ENCODE peak calls at places on chromosomes 1 and 21, in four cellular contexts. M, B, Y and K are unnamed samples.

GRCh38 chr1:240498335-240498734 is 113.6 kb downstream of the GREM2 start:
- DNase-seq in B (no peak), Y (no peak), M (no peak), K (no peak)

GRCh38 chr1:99580451-99580850 is 65.5 kb upstream of the PALMD start:
- DNase-seq in B (peak; percentile 22), Y (no peak), M (no peak), K (no peak)

GRCh38 chr1:48061162-48062136 is 64.3 kb upstream of the TRABD2B start:
- DNase-seq in Y (no peak), B (peak; percentile 71), M (peak; percentile 13), K (peak; percentile 75)

GRCh38 chr1:38585460-38585859 is 274.1 kb downstream of the RRAGC start:
- DNase-seq in M (no peak), B (no peak), Y (no peak), K (no peak)

GRCh38 chr1:51627672-51628071 is 10.8 kb downstream of the OSBPL9 start:
- DNase-seq in B (peak; percentile 53), Y (no peak), M (no peak), K (peak; percentile 29)

GRCh38 chr1:89953072-89953626 is 41.8 kb upstream of the ZNF326 start:
- DNase-seq in B (peak; percentile 81), Y (no peak), M (peak; percentile 62), K (peak; percentile 96)

GRCh38 chr21:43280949-43281633 is 112.3 kb downstream of the CRYAA start:
- DNase-seq in B (no peak), M (no peak), Y (no peak), K (no peak)

GRCh38 chr21:33096426-33096825 is 26.5 kb downstream of the OLIG1 start:
- DNase-seq in Y (no peak), B (no peak), M (no peak), K (no peak)

GRCh38 chr21:29387598-29387997 is 88.9 kb downstream of the BACH1 start:
- DNase-seq in B (no peak), Y (no peak), M (no peak), K (no peak)

GRCh38 chr21:45033791-45034555 is 40.4 kb upstream of the ADARB1 start:
- DNase-seq in M (no peak), Y (no peak), B (peak; percentile 86), K (peak; percentile 68)

GRCh38 chr1:84368441-84368840 is 29.8 kb upstream of the DNASE2B start:
- DNase-seq in M (no peak), Y (no peak), B (no peak), K (no peak)

GRCh38 chr1:43671626-43672330 is 21.8 kb downstream of the KDM4A start:
- DNase-seq in Y (no peak), M (no peak), B (peak; percentile 93), K (peak; percentile 87)

GRCh38 chr1:235127203-235127602 is 1.4 kb downstream of the TOMM20 start:
- DNase-seq in Y (no peak), M (no peak), B (no peak), K (no peak)

GRCh38 chr1:56627636-56628039 is 17.5 kb upstream of the PRKAA2 start:
- DNase-seq in Y (no peak), M (no peak), B (no peak), K (peak; percentile 8)

GRCh38 chr1:109249654-109250401 is 489 bp downstream of the CELSR2 start:
- DNase-seq in B (peak; percentile 67), M (no peak), Y (no peak), K (peak; percentile 28)

GRCh38 chr1:32345289-32345827 is 9.3 kb upstream of the MARCKSL1 start:
- DNase-seq in Y (no peak), B (no peak), M (peak; percentile 35), K (peak; percentile 39)